ENCODE peak calls at places on chromosomes 5 and 9, in five cellular contexts. S, E, B, T and X are unnamed samples.

GRCh38 chr5:43543434-43543833 is 13.4 kb downstream of the PAIP1 start:
- DNase-seq in T (no peak), B (no peak), S (no peak), E (no peak), X (peak; percentile 8)

GRCh38 chr9:86975571-86975970 is 28.3 kb upstream of the GAS1 start:
- DNase-seq in E (no peak), B (no peak), T (no peak), S (no peak), X (no peak)

GRCh38 chr5:154972476-154973080 is 31.7 kb downstream of the MRPL22 start:
- DNase-seq in B (peak; percentile 15), S (peak; percentile 65), T (peak; percentile 23), E (peak; percentile 24), X (peak; percentile 2)

GRCh38 chr5:180785151-180785781 is 17.3 kb downstream of the MGAT1 start:
- DNase-seq in E (no peak), T (no peak), S (no peak), B (peak; percentile 64), X (no peak)

GRCh38 chr9:127828262-127829031 is 25.8 kb downstream of the FPGS start:
- DNase-seq in T (peak; percentile 85), E (peak; percentile 59), B (peak; percentile 85), S (peak; percentile 90), X (peak; percentile 64)

GRCh38 chr5:42949348-42950090 is 90.6 kb downstream of the ANXA2R start:
- DNase-seq in E (peak; percentile 75), B (peak; percentile 41), S (no peak), T (peak; percentile 65), X (peak; percentile 31)

GRCh38 chr5:114174131-114174530 is 187.7 kb upstream of the KCNN2 start:
- DNase-seq in B (no peak), S (no peak), T (no peak), E (no peak), X (no peak)

GRCh38 chr5:80190960-80191359 is 64.9 kb downstream of the SERINC5 start:
- DNase-seq in S (no peak), E (no peak), B (no peak), T (no peak), X (peak; percentile 35)

GRCh38 chr5:177261510-177261909 is 42.0 kb downstream of the RAB24 start:
- DNase-seq in B (no peak), E (no peak), S (no peak), T (no peak), X (no peak)

GRCh38 chr9:5486988-5487387 is 23.3 kb upstream of the PDCD1LG2 start:
- DNase-seq in E (no peak), S (no peak), B (no peak), T (no peak), X (no peak)

GRCh38 chr9:107940622-107941021 is 451.1 kb upstream of the KLF4 start:
- DNase-seq in S (no peak), T (no peak), E (no peak), B (no peak), X (no peak)

GRCh38 chr5:54610197-54610898 is 92.8 kb downstream of the SNX18 start:
- DNase-seq in S (no peak), B (no peak), E (no peak), T (peak; percentile 26), X (no peak)

GRCh38 chr9:108207611-108208051 is 648.2 kb downstream of the ACTL7B start:
- DNase-seq in T (no peak), E (no peak), S (no peak), B (no peak), X (no peak)

GRCh38 chr5:171639236-171639635 is 146.4 kb upstream of the SMIM23 start:
- DNase-seq in S (no peak), T (no peak), E (no peak), B (no peak), X (no peak)

GRCh38 chr9:129720181-129720864 is 32.5 kb downstream of the PTGES start:
- DNase-seq in T (no peak), S (no peak), E (no peak), B (no peak), X (no peak)

GRCh38 chr5:43396762-43397304 is 15.4 kb downstream of the CCL28 start:
- DNase-seq in B (peak; percentile 67), S (no peak), E (peak; percentile 71), T (peak; percentile 68), X (peak; percentile 85)

GRCh38 chr5:138461343-138462125 is 3.7 kb upstream of the EGR1 start:
- DNase-seq in E (no peak), B (no peak), S (no peak), T (no peak), X (no peak)

GRCh38 chr9:98793031-98793430 is 3.3 kb downstream of the ANKS6 start:
- DNase-seq in B (no peak), E (no peak), T (no peak), S (no peak), X (no peak)

GRCh38 chr9:84445737-84446136 is 105.2 kb upstream of the SLC28A3 start:
- DNase-seq in E (no peak), T (no peak), S (no peak), B (no peak), X (no peak)

GRCh38 chr9:76912631-76913275 is 6.8 kb upstream of the PRUNE2 start:
- DNase-seq in T (no peak), E (no peak), B (no peak), S (no peak), X (no peak)

GRCh38 chr9:121892706-121893105 is 200.4 kb downstream of the TTLL11 start:
- DNase-seq in E (no peak), S (no peak), B (no peak), T (no peak), X (no peak)

GRCh38 chr9:103804077-103804735 is 289.9 kb upstream of the SMC2 start:
- DNase-seq in B (no peak), E (no peak), S (no peak), T (no peak), X (no peak)

GRCh38 chr9:133734600-133735414 is 3.3 kb downstream of the SARDH start:
- DNase-seq in S (no peak), E (no peak), T (no peak), B (peak; percentile 11), X (no peak)

GRCh38 chr5:84218546-84218945 is 166.1 kb downstream of the EDIL3 start:
- DNase-seq in B (no peak), T (no peak), E (peak; percentile 4), S (no peak), X (no peak)

GRCh38 chr5:142531977-142532376 is 153.9 kb downstream of the FGF1 start:
- DNase-seq in B (no peak), S (no peak), T (no peak), E (no peak), X (no peak)

GRCh38 chr5:19855031-19855430 is 133.0 kb downstream of the CDH18 start:
- DNase-seq in T (no peak), B (no peak), S (no peak), E (no peak), X (no peak)

GRCh38 chr9:23824241-23825142 is 1.5 kb downstream of the ELAVL2 start:
- DNase-seq in T (peak; percentile 30), S (peak; percentile 81), B (peak; percentile 19), E (no peak), X (peak; percentile 23)

GRCh38 chr5:59622848-59623247 is 270.7 kb downstream of the PDE4D start:
- DNase-seq in S (no peak), T (no peak), B (no peak), E (no peak), X (no peak)

GRCh38 chr9:131478421-131478868 is 24.3 kb upstream of the POMT1 start:
- DNase-seq in T (peak; percentile 67), S (peak; percentile 70), E (peak; percentile 20), B (peak; percentile 70), X (peak; percentile 51)

GRCh38 chr5:160312960-160313734 is 783 bp upstream of the CCNJL start:
- DNase-seq in S (no peak), T (no peak), B (no peak), E (no peak), X (no peak)

GRCh38 chr9:31582561-31582960 is 801.9 kb upstream of the ACO1 start:
- DNase-seq in B (no peak), E (no peak), T (no peak), S (no peak), X (no peak)

GRCh38 chr9:116365056-116365471 is 211.5 kb downstream of the PAPPA start:
- DNase-seq in T (peak; percentile 32), E (peak; percentile 5), B (peak; percentile 66), S (no peak), X (peak; percentile 72)

GRCh38 chr5:174078416-174078815 is 32.9 kb downstream of the NSG2 start:
- DNase-seq in T (no peak), B (no peak), E (no peak), S (no peak), X (no peak)

GRCh38 chr5:3258050-3258449 is 337.6 kb upstream of the IRX1 start:
- DNase-seq in T (no peak), S (no peak), E (no peak), B (no peak), X (no peak)

GRCh38 chr5:178995341-178995690 is 196 bp upstream of the GRM6 start:
- DNase-seq in E (no peak), T (no peak), S (no peak), B (no peak), X (no peak)
- H3K9me3 ChIP-seq in E (no peaks in the 10 kb centered on the region), T (peaks cover 17% of the 10 kb centered on the region), S (no peaks in the 10 kb centered on the region), B (no peaks in the 10 kb centered on the region), X (no peaks in the 10 kb centered on the region)

GRCh38 chr9:111525056-111525977 is at the start of gene ZNF483:
- DNase-seq in T (peak; percentile 66), S (peak; percentile 91), E (peak; percentile 84), B (peak; percentile 85), X (peak; percentile 87)

GRCh38 chr9:111527347-111527746 is 2.4 kb downstream of the ZNF483 start:
- DNase-seq in S (no peak), E (no peak), T (no peak), B (no peak), X (no peak)

GRCh38 chr9:111533099-111533785 is 8.3 kb downstream of the ZNF483 start:
- DNase-seq in E (no peak), B (no peak), S (no peak), T (no peak), X (peak; percentile 67)

GRCh38 chr9:111531716-111532115 is 6.7 kb downstream of the ZNF483 start:
- DNase-seq in S (no peak), B (no peak), T (no peak), E (no peak), X (no peak)

GRCh38 chr9:111529787-111530186 is 4.8 kb downstream of the ZNF483 start:
- DNase-seq in S (no peak), B (no peak), T (no peak), E (no peak), X (no peak)
- H3K9me3 ChIP-seq in S (no peaks in the 10 kb centered on the region), B (peaks cover under 1% of the 10 kb centered on the region), T (peaks cover under 1% of the 10 kb centered on the region), E (peaks cover 16% of the 10 kb centered on the region), X (no peaks in the 10 kb centered on the region)

DNA sequence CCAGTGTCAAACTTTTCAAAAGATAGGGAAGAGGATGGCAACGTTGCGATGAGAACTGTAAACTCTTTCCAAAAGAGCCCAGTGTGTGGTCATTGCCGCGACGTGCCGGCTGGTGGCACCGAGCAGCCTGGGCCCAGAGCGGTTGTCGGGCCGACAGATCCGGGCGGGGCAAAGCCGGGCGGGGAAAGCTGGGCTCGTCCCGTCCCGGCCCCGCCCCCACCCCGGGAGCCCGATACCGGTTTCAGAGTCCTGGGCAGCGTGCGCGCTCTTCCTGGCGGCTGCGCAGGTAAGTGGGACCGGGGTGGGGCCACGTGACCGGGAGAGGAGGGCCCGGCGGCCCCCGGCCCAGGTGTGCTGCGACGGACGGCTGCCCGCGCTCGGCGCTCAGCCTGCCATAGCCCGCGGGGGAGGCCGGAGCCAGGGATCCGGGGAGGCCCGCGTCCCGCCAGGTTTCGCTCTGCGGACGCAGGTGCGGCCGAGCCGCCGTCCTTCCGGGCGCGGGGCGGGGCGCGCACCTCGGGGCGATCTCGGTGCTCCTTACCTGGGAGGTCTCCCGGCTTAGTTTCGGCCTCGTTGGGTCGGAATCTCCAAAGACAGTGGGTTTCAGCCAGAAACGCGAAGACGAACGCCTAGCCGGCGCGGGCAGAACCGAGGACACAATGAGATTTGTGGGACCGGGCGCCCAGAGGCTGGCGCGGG is at the start of gene MARVELD2:
- DNase-seq in B (peak; percentile 99), E (peak; percentile 91), T (peak; percentile 95), S (peak; percentile 76), X (peak; percentile 99)
- H3K9me3 ChIP-seq in B (no peaks in the 10 kb centered on the region), E (no peaks in the 10 kb centered on the region), T (no peaks in the 10 kb centered on the region), S (no peaks in the 10 kb centered on the region), X (no peaks in the 10 kb centered on the region)

GRCh38 chr9:976258-976804 is at the start of gene DMRT3:
- DNase-seq in B (no peak), S (peak; percentile 45), T (no peak), E (no peak), X (peak; percentile 73)
- H3K9me3 ChIP-seq in B (no peaks in the 10 kb centered on the region), S (no peaks in the 10 kb centered on the region), T (no peaks in the 10 kb centered on the region), E (no peaks in the 10 kb centered on the region), X (no peaks in the 10 kb centered on the region)